ENCODE peak calls at places on chromosome 17, in five cellular contexts. Q, H, A, Y and J are unnamed samples. For H3K36me3 and H3K4me1, the result is how much of the 10 kb centered on the place peaks cover.

GRCh38 chr17:33447090-33447489 is 154.0 kb upstream of the ASIC2 start:
- DNase-seq in Y (no peak), Q (no peak), H (no peak), A (no peak), J (no peak)

GRCh38 chr17:49439673-49440571 is 25.2 kb upstream of the PHB1 start:
- DNase-seq in Q (no peak), A (no peak), H (no peak), Y (no peak), J (no peak)

GRCh38 chr17:81926451-81927144 is 937 bp downstream of the MAFG start:
- DNase-seq in Q (no peak), H (peak), A (peak), Y (peak), J (peak)

GRCh38 chr17:46061435-46061834 is 62.4 kb downstream of the STH start:
- DNase-seq in A (peak), H (no peak), Y (no peak), Q (no peak), J (no peak)

GRCh38 chr17:57323391-57323790 is 67.1 kb downstream of the MSI2 start:
- DNase-seq in Y (no peak), Q (no peak), A (no peak), H (no peak), J (no peak)

GRCh38 chr17:16425698-16426659 is 10.6 kb downstream of the TRPV2 start:
- DNase-seq in Q (no peak), A (no peak), Y (no peak), H (no peak), J (no peak)

GRCh38 chr17:45225051-45225700 is 3.5 kb downstream of the FMNL1 start:
- DNase-seq in Q (no peak), H (peak), Y (no peak), A (no peak), J (no peak)

GRCh38 chr17:33218657-33219298 is 74.3 kb downstream of the ASIC2 start:
- DNase-seq in H (no peak), Y (no peak), Q (no peak), A (no peak), J (no peak)

GRCh38 chr17:82528484-82529265 is 9.1 kb downstream of the FOXK2 start:
- DNase-seq in Y (no peak), Q (no peak), A (peak), H (no peak), J (no peak)

GRCh38 chr17:10638151-10638550 is 19.0 kb downstream of the MYH3 start:
- DNase-seq in H (no peak), Q (no peak), A (no peak), Y (no peak), J (no peak)

GRCh38 chr17:1865252-1866037 is 35.6 kb downstream of the RPA1 start:
- DNase-seq in Y (peak), Q (no peak), H (peak), A (peak), J (no peak)

GRCh38 chr17:19911033-19911432 is 43.3 kb upstream of the ULK2 start:
- DNase-seq in H (no peak), Y (no peak), Q (no peak), A (no peak), J (no peak)
- H3K36me3 ChIP-seq in H (half or more), Y (under half), Q (under half), A (under half), J (half or more)

DNA sequence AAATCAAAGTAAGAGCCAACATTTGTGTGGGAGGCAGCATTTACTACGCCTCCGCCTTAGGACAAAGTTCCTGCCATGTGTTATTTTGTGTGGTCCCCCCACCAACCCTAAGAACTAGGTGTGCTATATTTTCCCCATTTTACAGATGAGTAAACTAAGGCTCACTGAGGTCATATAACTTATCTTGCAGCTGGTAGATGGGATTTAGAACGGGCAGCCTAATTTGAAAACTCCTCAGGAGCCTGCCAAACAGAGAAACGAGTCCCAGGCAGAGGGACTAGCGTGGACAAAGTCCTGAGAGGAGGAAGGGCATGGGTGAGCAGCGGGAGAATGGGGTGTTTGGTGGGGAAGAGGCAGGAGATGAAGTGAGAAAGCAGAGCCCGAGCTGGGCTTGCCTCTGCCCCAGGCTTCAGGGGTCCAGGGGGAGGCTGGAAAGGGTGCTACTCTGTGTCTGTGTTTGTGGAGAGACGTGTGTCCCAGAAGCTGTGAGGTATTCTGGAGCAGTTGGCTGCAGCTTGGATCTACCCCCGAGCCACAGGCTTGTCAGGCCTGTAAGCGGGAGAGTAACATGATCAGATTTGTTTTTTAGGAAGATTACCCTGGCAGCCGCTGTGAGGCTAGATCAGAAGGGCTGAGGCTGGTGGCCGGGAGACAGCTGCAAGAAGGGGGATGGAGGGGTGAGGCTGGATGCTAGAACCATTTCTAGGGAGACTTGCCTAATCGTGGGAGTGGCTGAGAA is 5.0 kb downstream of the MLLT6 start:
- DNase-seq in H (no peak), A (no peak), Y (no peak), Q (no peak), J (no peak)
- H3K4me1 ChIP-seq in H (under half), A (under half), Y (under half), Q (under half), J (under half)

DNA sequence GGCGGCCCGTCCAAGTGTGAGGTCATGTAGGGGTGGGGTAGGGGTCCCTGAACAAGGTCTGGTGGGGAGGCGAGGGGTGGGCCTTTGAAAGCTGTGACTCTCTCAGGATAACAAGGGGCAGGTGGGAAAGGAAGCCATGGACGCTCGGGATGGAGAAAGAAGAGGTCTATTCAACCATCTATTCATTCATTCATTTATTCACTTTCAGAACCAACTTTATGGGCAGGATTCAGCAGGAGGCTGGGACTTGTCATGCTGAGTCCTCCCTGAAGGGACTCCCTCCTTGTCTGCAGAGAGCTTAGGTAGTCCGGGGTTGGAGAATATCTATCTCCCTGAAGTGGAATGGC is 8.6 kb upstream of the CD300A start:
- DNase-seq in A (no peak), Y (no peak), H (no peak), Q (no peak), J (no peak)
- TF ChIP-seq CTCF in A (no peak), Y (no peak), H (no peak), Q (no peak), J (no peak)

GRCh38 chr17:31750578-31750977 is 108.5 kb downstream of the COPRS start:
- DNase-seq in Y (no peak), A (no peak), H (no peak), Q (no peak), J (no peak)
- H3K36me3 ChIP-seq in Y (under half), A (under half), H (under half), Q (under half), J (under half)